ENCODE peak calls at places on chromosomes 13 and 19, in ten cellular contexts. K, S, M, C, Z, P, E, G, R and L are unnamed samples.

GRCh38 chr13:74114202-74114601 is 20.0 kb downstream of the KLF12 start:
- DNase-seq in K (no peak), S (no peak), M (no peak), C (no peak), Z (no peak), P (no peak), E (no peak), G (no peak), R (no peak), L (peak)

GRCh38 chr13:99992912-99993311 is 11.3 kb downstream of the ZIC2 start:
- DNase-seq in K (no peak), S (no peak), M (no peak), C (no peak), Z (no peak), P (no peak), E (no peak), G (no peak), R (no peak), L (no peak)

GRCh38 chr19:52369463-52370340 is at the start of gene ZNF880:
- DNase-seq in K (peak), S (peak), M (peak), C (peak), Z (peak), P (peak), E (peak), G (peak), R (peak), L (peak)

GRCh38 chr19:40249781-40250180 is 23.3 kb upstream of the CCNP start:
- DNase-seq in K (no peak), S (no peak), M (no peak), C (no peak), Z (no peak), P (no peak), E (no peak), G (no peak), R (no peak), L (no peak)

GRCh38 chr13:46176756-46177155 is 5.2 kb downstream of the LCP1 start:
- DNase-seq in K (no peak), S (no peak), M (no peak), C (no peak), Z (no peak), P (no peak), E (no peak), G (no peak), R (no peak), L (no peak)

GRCh38 chr13:45325806-45326205 is 15.2 kb downstream of the TPT1 start:
- DNase-seq in K (no peak), S (peak), M (no peak), C (no peak), Z (peak), P (no peak), E (peak), G (no peak), R (no peak), L (peak)

GRCh38 chr13:30052127-30052526 is 201.7 kb upstream of the UBL3 start:
- DNase-seq in K (no peak), S (no peak), M (no peak), C (no peak), Z (no peak), P (no peak), E (no peak), G (no peak), R (no peak), L (no peak)

GRCh38 chr19:18500376-18500775 is 21.5 kb downstream of the ELL start:
- DNase-seq in K (no peak), S (no peak), M (no peak), C (no peak), Z (no peak), P (no peak), E (no peak), G (no peak), R (no peak), L (no peak)

GRCh38 chr13:44484562-44485164 is 91.5 kb downstream of the TSC22D1 start:
- DNase-seq in K (no peak), S (no peak), M (no peak), C (no peak), Z (no peak), P (no peak), E (no peak), G (no peak), R (no peak), L (no peak)

GRCh38 chr13:88483202-88483601 is 812.0 kb downstream of the SLITRK5 start:
- DNase-seq in K (no peak), S (no peak), M (no peak), C (no peak), Z (no peak), P (no peak), E (no peak), G (no peak), R (no peak), L (no peak)

GRCh38 chr13:26707122-26708006 is 53.2 kb downstream of the GPR12 start:
- DNase-seq in K (no peak), S (no peak), M (no peak), C (peak), Z (peak), P (no peak), E (peak), G (peak), R (peak), L (peak)

GRCh38 chr19:39413903-39414608 is 1.6 kb downstream of the PLEKHG2 start:
- DNase-seq in K (peak), S (no peak), M (no peak), C (no peak), Z (no peak), P (no peak), E (no peak), G (no peak), R (no peak), L (no peak)

GRCh38 chr19:33402421-33403220 is 29.1 kb downstream of the CEBPG start:
- DNase-seq in K (no peak), S (no peak), M (no peak), C (no peak), Z (no peak), P (no peak), E (peak), G (no peak), R (no peak), L (no peak)

GRCh38 chr19:17889609-17890214 is 18.0 kb downstream of the SLC5A5 start:
- DNase-seq in K (no peak), S (no peak), M (no peak), C (no peak), Z (peak), P (no peak), E (no peak), G (no peak), R (no peak), L (peak)

GRCh38 chr19:50721441-50722137 is 1.6 kb upstream of the CLEC11A start:
- DNase-seq in K (no peak), S (no peak), M (no peak), C (no peak), Z (no peak), P (no peak), E (no peak), G (no peak), R (no peak), L (peak)

GRCh38 chr19:371501-372160 is 27.0 kb upstream of the MIER2 start:
- DNase-seq in K (no peak), S (no peak), M (no peak), C (no peak), Z (no peak), P (no peak), E (no peak), G (no peak), R (no peak), L (no peak)

GRCh38 chr19:51799998-51800848 is 5.3 kb downstream of the FPR3 start:
- DNase-seq in K (peak), S (peak), M (no peak), C (no peak), Z (no peak), P (no peak), E (no peak), G (no peak), R (no peak), L (peak)

GRCh38 chr13:112895521-112896465 is 73.2 kb upstream of the MCF2L start:
- DNase-seq in K (no peak), S (no peak), M (no peak), C (no peak), Z (no peak), P (no peak), E (no peak), G (no peak), R (no peak), L (no peak)

GRCh38 chr19:44696939-44697669 is 1.8 kb upstream of the CEACAM16 start:
- DNase-seq in K (no peak), S (no peak), M (no peak), C (no peak), Z (no peak), P (no peak), E (peak), G (peak), R (no peak), L (no peak)

GRCh38 chr13:53068841-53069520 is 40.4 kb downstream of the OLFM4 start:
- DNase-seq in K (no peak), S (no peak), M (no peak), C (no peak), Z (no peak), P (no peak), E (no peak), G (no peak), R (no peak), L (no peak)

GRCh38 chr13:95155093-95155492 is 146.2 kb downstream of the ABCC4 start:
- DNase-seq in K (no peak), S (no peak), M (no peak), C (no peak), Z (no peak), P (no peak), E (no peak), G (no peak), R (no peak), L (peak)

GRCh38 chr19:48900477-48901452 is 653 bp downstream of the NUCB1 start:
- DNase-seq in K (no peak), S (no peak), M (no peak), C (no peak), Z (peak), P (no peak), E (peak), G (no peak), R (peak), L (peak)

GRCh38 chr19:5213667-5214066 is 126.9 kb downstream of the PTPRS start:
- DNase-seq in K (no peak), S (no peak), M (no peak), C (no peak), Z (no peak), P (no peak), E (no peak), G (no peak), R (no peak), L (no peak)

GRCh38 chr13:103948477-103948876 is 882.3 kb upstream of the SLC10A2 start:
- DNase-seq in K (no peak), S (no peak), M (no peak), C (no peak), Z (no peak), P (no peak), E (no peak), G (no peak), R (no peak), L (peak)

GRCh38 chr13:39422845-39423565 is 180.0 kb downstream of the LHFPL6 start:
- DNase-seq in K (no peak), S (no peak), M (no peak), C (no peak), Z (no peak), P (no peak), E (no peak), G (no peak), R (no peak), L (no peak)

GRCh38 chr13:46515793-46516192 is 37.2 kb upstream of the LRCH1 start:
- DNase-seq in K (no peak), S (no peak), M (no peak), C (no peak), Z (no peak), P (no peak), E (no peak), G (no peak), R (no peak), L (no peak)

GRCh38 chr13:49240017-49240416 is 7.7 kb upstream of the CDADC1 start:
- DNase-seq in K (no peak), S (no peak), M (peak), C (no peak), Z (peak), P (no peak), E (peak), G (no peak), R (no peak), L (peak)

GRCh38 chr13:27919934-27920676 is at the start of gene PDX1:
- DNase-seq in K (no peak), S (no peak), M (no peak), C (no peak), Z (no peak), P (no peak), E (peak), G (no peak), R (no peak), L (no peak)